ENCODE peak calls at places on chromosomes 6 and 20, in ten cellular contexts. One of them, this sample, is unnamed.

GRCh38 chr6:27814665-27815424 is 97.4 kb downstream of the OR2B2 start:
- DNase-seq in ovary: peak; percentile 60
- DNase-seq in A549: no peak
- DNase-seq in coronary artery: no peak
- DNase-seq in HL-60: no peak
- DNase-seq in transverse colon: peak; percentile 84
- DNase-seq in heart left ventricle: no peak
- DNase-seq in HFF-Myc: peak; percentile 97
- DNase-seq in lower leg skin: peak; percentile 80
- DNase-seq in pancreas: peak; percentile 63
- DNase-seq in this sample: peak; percentile 92

GRCh38 chr6:2496291-2496690 is 250.9 kb upstream of the GMDS start:
- DNase-seq in transverse colon: no peak
- DNase-seq in A549: no peak
- DNase-seq in coronary artery: no peak
- DNase-seq in HFF-Myc: no peak
- DNase-seq in lower leg skin: no peak
- DNase-seq in ovary: no peak
- DNase-seq in pancreas: no peak
- DNase-seq in HL-60: no peak
- DNase-seq in heart left ventricle: no peak
- DNase-seq in this sample: no peak

GRCh38 chr6:107179004-107179403 is 63.7 kb upstream of the BEND3 start:
- DNase-seq in A549: no peak
- DNase-seq in HL-60: peak; percentile 7
- DNase-seq in transverse colon: no peak
- DNase-seq in coronary artery: no peak
- DNase-seq in pancreas: no peak
- DNase-seq in HFF-Myc: no peak
- DNase-seq in heart left ventricle: no peak
- DNase-seq in lower leg skin: no peak
- DNase-seq in ovary: no peak
- DNase-seq in this sample: no peak

GRCh38 chr6:138107752-138108592 is 753 bp upstream of the PERP start:
- DNase-seq in HL-60: no peak
- DNase-seq in A549: peak; percentile 46
- DNase-seq in coronary artery: no peak
- DNase-seq in heart left ventricle: no peak
- DNase-seq in lower leg skin: peak; percentile 59
- DNase-seq in HFF-Myc: no peak
- DNase-seq in transverse colon: peak; percentile 86
- DNase-seq in pancreas: peak; percentile 75
- DNase-seq in ovary: peak; percentile 26
- DNase-seq in this sample: no peak

GRCh38 chr6:84582997-84583396 is 181.4 kb downstream of the TBX18 start:
- DNase-seq in ovary: no peak
- DNase-seq in lower leg skin: no peak
- DNase-seq in HL-60: no peak
- DNase-seq in coronary artery: no peak
- DNase-seq in pancreas: no peak
- DNase-seq in heart left ventricle: no peak
- DNase-seq in A549: no peak
- DNase-seq in transverse colon: no peak
- DNase-seq in HFF-Myc: no peak
- DNase-seq in this sample: no peak

GRCh38 chr6:4649728-4650127 is 126.5 kb upstream of the CDYL start:
- DNase-seq in pancreas: no peak
- DNase-seq in coronary artery: no peak
- DNase-seq in lower leg skin: no peak
- DNase-seq in HL-60: no peak
- DNase-seq in ovary: no peak
- DNase-seq in A549: no peak
- DNase-seq in transverse colon: no peak
- DNase-seq in HFF-Myc: no peak
- DNase-seq in heart left ventricle: no peak
- DNase-seq in this sample: no peak

GRCh38 chr6:113281014-113281810 is 575.9 kb upstream of the MARCKS start:
- DNase-seq in heart left ventricle: no peak
- DNase-seq in transverse colon: no peak
- DNase-seq in lower leg skin: no peak
- DNase-seq in HFF-Myc: no peak
- DNase-seq in A549: no peak
- DNase-seq in pancreas: no peak
- DNase-seq in HL-60: no peak
- DNase-seq in ovary: no peak
- DNase-seq in coronary artery: no peak
- DNase-seq in this sample: peak; percentile 70

GRCh38 chr6:159691963-159692287 is 1.1 kb downstream of the SOD2 start:
- DNase-seq in HL-60: no peak
- DNase-seq in transverse colon: no peak
- DNase-seq in ovary: no peak
- DNase-seq in coronary artery: no peak
- DNase-seq in lower leg skin: no peak
- DNase-seq in HFF-Myc: no peak
- DNase-seq in pancreas: no peak
- DNase-seq in A549: no peak
- DNase-seq in heart left ventricle: no peak
- DNase-seq in this sample: no peak

GRCh38 chr20:58012731-58013510 is 215.5 kb downstream of the ANKRD60 start:
- DNase-seq in ovary: no peak
- DNase-seq in coronary artery: no peak
- DNase-seq in transverse colon: no peak
- DNase-seq in HL-60: no peak
- DNase-seq in heart left ventricle: no peak
- DNase-seq in lower leg skin: no peak
- DNase-seq in pancreas: no peak
- DNase-seq in A549: no peak
- DNase-seq in HFF-Myc: no peak
- DNase-seq in this sample: no peak

GRCh38 chr6:52059821-52060220 is 27.6 kb downstream of the PKHD1 start:
- DNase-seq in heart left ventricle: no peak
- DNase-seq in lower leg skin: no peak
- DNase-seq in ovary: no peak
- DNase-seq in coronary artery: no peak
- DNase-seq in HFF-Myc: no peak
- DNase-seq in HL-60: no peak
- DNase-seq in A549: no peak
- DNase-seq in pancreas: no peak
- DNase-seq in transverse colon: no peak
- DNase-seq in this sample: no peak

GRCh38 chr6:34445313-34445860 is 19.5 kb upstream of the RPS10 start:
- DNase-seq in ovary: no peak
- DNase-seq in HL-60: no peak
- DNase-seq in lower leg skin: no peak
- DNase-seq in heart left ventricle: no peak
- DNase-seq in coronary artery: no peak
- DNase-seq in HFF-Myc: no peak
- DNase-seq in transverse colon: no peak
- DNase-seq in A549: no peak
- DNase-seq in pancreas: no peak
- DNase-seq in this sample: no peak

GRCh38 chr6:34438705-34439104 is 12.8 kb upstream of the RPS10 start:
- DNase-seq in HL-60: no peak
- DNase-seq in lower leg skin: no peak
- DNase-seq in ovary: no peak
- DNase-seq in pancreas: no peak
- DNase-seq in coronary artery: no peak
- DNase-seq in A549: no peak
- DNase-seq in heart left ventricle: no peak
- DNase-seq in transverse colon: no peak
- DNase-seq in HFF-Myc: no peak
- DNase-seq in this sample: no peak

GRCh38 chr6:34439442-34439841 is 13.6 kb upstream of the RPS10 start:
- DNase-seq in ovary: no peak
- DNase-seq in HL-60: no peak
- DNase-seq in A549: no peak
- DNase-seq in transverse colon: no peak
- DNase-seq in coronary artery: no peak
- DNase-seq in HFF-Myc: no peak
- DNase-seq in heart left ventricle: no peak
- DNase-seq in lower leg skin: no peak
- DNase-seq in pancreas: no peak
- DNase-seq in this sample: no peak

GRCh38 chr6:34437644-34437970 is 11.7 kb upstream of the RPS10 start:
- DNase-seq in transverse colon: no peak
- DNase-seq in ovary: no peak
- DNase-seq in A549: no peak
- DNase-seq in pancreas: no peak
- DNase-seq in HFF-Myc: no peak
- DNase-seq in heart left ventricle: no peak
- DNase-seq in coronary artery: no peak
- DNase-seq in HL-60: no peak
- DNase-seq in lower leg skin: no peak
- DNase-seq in this sample: no peak

GRCh38 chr6:34441526-34441925 is 15.7 kb upstream of the RPS10 start:
- DNase-seq in HL-60: no peak
- DNase-seq in coronary artery: no peak
- DNase-seq in ovary: no peak
- DNase-seq in heart left ventricle: no peak
- DNase-seq in transverse colon: no peak
- DNase-seq in HFF-Myc: no peak
- DNase-seq in lower leg skin: no peak
- DNase-seq in A549: no peak
- DNase-seq in pancreas: no peak
- DNase-seq in this sample: no peak
- TF ChIP-seq CTCF in HL-60: no peak
- TF ChIP-seq CTCF in coronary artery: no peak
- TF ChIP-seq CTCF in ovary: no peak
- TF ChIP-seq CTCF in heart left ventricle: no peak
- TF ChIP-seq CTCF in transverse colon: no peak
- TF ChIP-seq CTCF in HFF-Myc: no peak
- TF ChIP-seq CTCF in lower leg skin: no peak
- TF ChIP-seq CTCF in A549: no peak
- TF ChIP-seq CTCF in pancreas: no peak
- TF ChIP-seq CTCF in this sample: no peak

GRCh38 chr6:111486921-111487320 is 3.9 kb upstream of the REV3L start:
- DNase-seq in ovary: no peak
- DNase-seq in transverse colon: no peak
- DNase-seq in HL-60: no peak
- DNase-seq in coronary artery: no peak
- DNase-seq in HFF-Myc: no peak
- DNase-seq in A549: no peak
- DNase-seq in lower leg skin: no peak
- DNase-seq in heart left ventricle: no peak
- DNase-seq in pancreas: no peak
- DNase-seq in this sample: no peak
- H3K4me3 ChIP-seq in ovary: no peak overlapping the region
- H3K4me3 ChIP-seq in transverse colon: no peak overlapping the region
- H3K4me3 ChIP-seq in HL-60: no peak overlapping the region
- H3K4me3 ChIP-seq in coronary artery: no peak overlapping the region
- H3K4me3 ChIP-seq in HFF-Myc: no peak overlapping the region
- H3K4me3 ChIP-seq in A549: no peak overlapping the region
- H3K4me3 ChIP-seq in lower leg skin: no peak overlapping the region
- H3K4me3 ChIP-seq in heart left ventricle: no peak overlapping the region
- H3K4me3 ChIP-seq in pancreas: no peak overlapping the region
- H3K4me3 ChIP-seq in this sample: no peak overlapping the region

GRCh38 chr6:169101036-169101805 is 152.4 kb downstream of the THBS2 start:
- DNase-seq in transverse colon: no peak
- DNase-seq in A549: no peak
- DNase-seq in HFF-Myc: no peak
- DNase-seq in heart left ventricle: no peak
- DNase-seq in HL-60: no peak
- DNase-seq in ovary: no peak
- DNase-seq in pancreas: no peak
- DNase-seq in coronary artery: no peak
- DNase-seq in lower leg skin: no peak
- DNase-seq in this sample: peak; percentile 16

GRCh38 chr6:169097336-169098052 is 156.2 kb downstream of the THBS2 start:
- DNase-seq in coronary artery: no peak
- DNase-seq in pancreas: no peak
- DNase-seq in transverse colon: no peak
- DNase-seq in HFF-Myc: peak; percentile 81
- DNase-seq in HL-60: no peak
- DNase-seq in heart left ventricle: no peak
- DNase-seq in ovary: no peak
- DNase-seq in A549: no peak
- DNase-seq in lower leg skin: no peak
- DNase-seq in this sample: peak; percentile 69

GRCh38 chr6:169101981-169102380 is 151.7 kb downstream of the THBS2 start:
- DNase-seq in pancreas: no peak
- DNase-seq in heart left ventricle: no peak
- DNase-seq in lower leg skin: peak; percentile 24
- DNase-seq in HL-60: no peak
- DNase-seq in A549: no peak
- DNase-seq in ovary: no peak
- DNase-seq in transverse colon: no peak
- DNase-seq in coronary artery: no peak
- DNase-seq in HFF-Myc: peak; percentile 9
- DNase-seq in this sample: peak; percentile 70

GRCh38 chr6:169098136-169098535 is 155.5 kb downstream of the THBS2 start:
- DNase-seq in A549: no peak
- DNase-seq in transverse colon: no peak
- DNase-seq in ovary: no peak
- DNase-seq in heart left ventricle: no peak
- DNase-seq in lower leg skin: no peak
- DNase-seq in HFF-Myc: no peak
- DNase-seq in HL-60: no peak
- DNase-seq in coronary artery: no peak
- DNase-seq in pancreas: no peak
- DNase-seq in this sample: no peak

DNA sequence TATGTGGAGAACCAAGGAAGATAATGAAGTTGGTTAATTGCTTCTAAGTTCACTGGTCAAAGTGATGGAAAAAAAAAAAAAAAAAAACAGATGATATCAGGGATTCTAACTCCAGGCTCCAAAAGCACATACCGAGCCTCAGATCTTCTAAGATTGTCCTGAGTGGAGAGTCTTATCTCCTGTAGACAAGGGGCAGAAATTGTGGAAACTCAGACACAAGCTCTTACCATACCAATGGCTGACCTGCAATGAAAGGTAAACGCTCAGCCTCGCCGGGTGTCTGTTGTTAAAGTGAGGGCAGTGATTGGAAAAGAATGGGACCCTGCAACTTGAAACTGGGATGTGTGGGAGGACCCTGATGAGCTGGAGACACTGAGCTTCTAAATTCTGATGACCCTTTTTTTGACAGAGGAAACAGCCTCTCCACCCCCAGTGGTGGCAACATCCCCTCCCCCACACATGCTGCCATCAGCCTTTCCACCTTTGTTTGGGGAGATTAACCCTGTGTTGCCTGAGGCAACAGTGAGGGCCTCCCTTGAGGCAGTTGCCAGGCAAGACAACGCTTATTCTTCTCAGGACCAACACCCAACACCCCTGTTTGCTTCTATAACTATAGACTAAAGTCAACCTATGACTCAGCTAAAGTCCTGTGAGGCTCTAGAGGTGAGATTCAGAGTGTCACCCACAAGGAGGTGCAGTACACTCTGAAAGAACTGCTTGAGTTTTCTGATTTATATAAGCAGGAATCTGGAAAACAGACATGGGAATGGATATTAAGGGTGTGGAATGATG is 154.0 kb downstream of the THBS2 start:
- DNase-seq in pancreas: no peak
- DNase-seq in transverse colon: no peak
- DNase-seq in ovary: no peak
- DNase-seq in A549: no peak
- DNase-seq in HL-60: no peak
- DNase-seq in heart left ventricle: no peak
- DNase-seq in HFF-Myc: no peak
- DNase-seq in lower leg skin: no peak
- DNase-seq in coronary artery: no peak
- DNase-seq in this sample: peak; percentile 19
- TF ChIP-seq CTCF in pancreas: no peak
- TF ChIP-seq CTCF in transverse colon: no peak
- TF ChIP-seq CTCF in ovary: no peak
- TF ChIP-seq CTCF in A549: no peak
- TF ChIP-seq CTCF in HL-60: no peak
- TF ChIP-seq CTCF in heart left ventricle: no peak
- TF ChIP-seq CTCF in HFF-Myc: peak; percentile 17
- TF ChIP-seq CTCF in lower leg skin: no peak
- TF ChIP-seq CTCF in coronary artery: no peak
- TF ChIP-seq CTCF in this sample: peak; percentile 11

GRCh38 chr6:125002090-125002741 is 40.0 kb downstream of the RNF217 start:
- DNase-seq in lower leg skin: no peak
- DNase-seq in HL-60: no peak
- DNase-seq in pancreas: no peak
- DNase-seq in transverse colon: no peak
- DNase-seq in coronary artery: no peak
- DNase-seq in ovary: no peak
- DNase-seq in heart left ventricle: no peak
- DNase-seq in HFF-Myc: no peak
- DNase-seq in A549: no peak
- DNase-seq in this sample: peak; percentile 70
- H3K4me3 ChIP-seq in lower leg skin: no peak overlapping the region
- H3K4me3 ChIP-seq in HL-60: no peak overlapping the region
- H3K4me3 ChIP-seq in pancreas: peak overlapping the region; percentile 8
- H3K4me3 ChIP-seq in transverse colon: no peak overlapping the region
- H3K4me3 ChIP-seq in coronary artery: peak overlapping the region; percentile 55
- H3K4me3 ChIP-seq in ovary: no peak overlapping the region
- H3K4me3 ChIP-seq in heart left ventricle: peak overlapping the region; percentile 33
- H3K4me3 ChIP-seq in HFF-Myc: no peak overlapping the region
- H3K4me3 ChIP-seq in A549: peak overlapping the region; percentile 20
- H3K4me3 ChIP-seq in this sample: peak overlapping the region; percentile 37

This sample was measured in AG10803.